ENCODE peak calls at places on chromosomes 11 and 22, in eight cellular contexts. F is GOT3; I is upper lobe of right lung; J is activated CD4-positive, alpha-beta T cell treated with anti-CD3 and anti-CD28 coated beads for 24 hours; N is left cardiac atrium; G is cardiac fibroblast; O is NB4; H is GDM1. A is an unnamed sample.

GRCh38 chr11:75240381-75241035 is at the start of gene TPBGL:
- DNase-seq in F (no peak), I (peak), J (no peak), N (peak), G (peak), O (no peak), H (no peak), A (no peak)

GRCh38 chr22:29702931-29703594 is 16.7 kb upstream of the CABP7 start:
- DNase-seq in F (no peak), I (peak), J (no peak), N (peak), G (no peak), O (peak), H (no peak), A (no peak)

GRCh38 chr22:48748860-48749554 is 1078.7 kb downstream of the BRD1 start:
- DNase-seq in F (no peak), I (no peak), J (no peak), N (no peak), G (no peak), O (no peak), H (no peak), A (no peak)

GRCh38 chr11:108875134-108875533 is 210.3 kb downstream of the DDX10 start:
- DNase-seq in F (no peak), I (no peak), J (no peak), N (no peak), G (no peak), O (no peak), H (no peak), A (no peak)

GRCh38 chr11:29447821-29448220 is 569.0 kb downstream of the KCNA4 start:
- DNase-seq in F (no peak), I (no peak), J (no peak), N (no peak), G (no peak), O (no peak), H (no peak), A (no peak)

GRCh38 chr11:119460582-119460981 is 37.6 kb upstream of the THY1 start:
- DNase-seq in F (no peak), I (no peak), J (no peak), N (no peak), G (peak), O (no peak), H (no peak), A (no peak)

GRCh38 chr22:48438791-48439559 is 1388.7 kb downstream of the BRD1 start:
- DNase-seq in F (no peak), I (no peak), J (no peak), N (no peak), G (no peak), O (no peak), H (no peak), A (no peak)

GRCh38 chr11:26025680-26026079 is 306.2 kb upstream of the ANO3 start:
- DNase-seq in F (no peak), I (no peak), J (no peak), N (no peak), G (peak), O (no peak), H (no peak), A (no peak)

GRCh38 chr11:78453140-78453935 is 35.7 kb upstream of the GAB2 start:
- DNase-seq in F (no peak), I (no peak), J (no peak), N (no peak), G (no peak), O (no peak), H (no peak), A (no peak)

GRCh38 chr11:18768472-18768901 is 23.1 kb downstream of the PTPN5 start:
- DNase-seq in F (no peak), I (no peak), J (no peak), N (no peak), G (no peak), O (no peak), H (no peak), A (no peak)

GRCh38 chr11:8612522-8612921 is 18.5 kb upstream of the STK33 start:
- DNase-seq in F (no peak), I (no peak), J (no peak), N (no peak), G (no peak), O (no peak), H (no peak), A (peak)

GRCh38 chr11:66082936-66083698 is 13.0 kb downstream of the PACS1 start:
- DNase-seq in F (no peak), I (no peak), J (no peak), N (no peak), G (peak), O (no peak), H (no peak), A (peak)

GRCh38 chr11:94400839-94401772 is at the start of gene GPR83:
- DNase-seq in F (no peak), I (no peak), J (no peak), N (no peak), G (peak), O (no peak), H (no peak), A (peak)

GRCh38 chr11:1151366-1152315 is 6.1 kb upstream of the MUC5AC start:
- DNase-seq in F (no peak), I (peak), J (no peak), N (no peak), G (no peak), O (peak), H (no peak), A (no peak)

GRCh38 chr11:28009383-28009782 is 98.6 kb downstream of the KIF18A start:
- DNase-seq in F (no peak), I (no peak), J (no peak), N (no peak), G (peak), O (peak), H (no peak), A (no peak)

A was measured in dermis blood vessel endothelial cell.